ENCODE peak calls at places on chromosomes 4 and X, in seven cellular contexts. One of them, this sample, is unnamed. For H4K20me1, the result is how much of the 10 kb centered on the place peaks cover.

GRCh38 chrX:78092296-78092695 is 11.8 kb upstream of the PGK1 start:
- DNase-seq in fibroblast of lung: peak
- DNase-seq in GM23338: peak
- DNase-seq in H1: no peak
- DNase-seq in PC-3: peak
- DNase-seq in IMR-90: peak
- DNase-seq in SK-N-SH: no peak
- DNase-seq in this sample: no peak

GRCh38 chr4:116849620-116850019 is 235.8 kb downstream of the TRAM1L1 start:
- DNase-seq in fibroblast of lung: no peak
- DNase-seq in GM23338: peak
- DNase-seq in H1: no peak
- DNase-seq in PC-3: no peak
- DNase-seq in IMR-90: no peak
- DNase-seq in SK-N-SH: no peak
- DNase-seq in this sample: no peak

GRCh38 chr4:104294811-104295210 is 199.9 kb downstream of the CXXC4 start:
- DNase-seq in fibroblast of lung: no peak
- DNase-seq in GM23338: no peak
- DNase-seq in H1: no peak
- DNase-seq in PC-3: no peak
- DNase-seq in IMR-90: no peak
- DNase-seq in SK-N-SH: no peak
- DNase-seq in this sample: no peak

GRCh38 chr4:20445933-20446723 is 194.4 kb downstream of the SLIT2 start:
- DNase-seq in fibroblast of lung: no peak
- DNase-seq in GM23338: no peak
- DNase-seq in H1: no peak
- DNase-seq in PC-3: no peak
- DNase-seq in IMR-90: peak
- DNase-seq in SK-N-SH: no peak
- DNase-seq in this sample: no peak

GRCh38 chr4:87853108-87853507 is 20.3 kb downstream of the MEPE start:
- DNase-seq in fibroblast of lung: peak
- DNase-seq in GM23338: peak
- DNase-seq in H1: no peak
- DNase-seq in PC-3: peak
- DNase-seq in IMR-90: peak
- DNase-seq in SK-N-SH: peak
- DNase-seq in this sample: peak

GRCh38 chr4:76699911-76700310 is 198.0 kb downstream of the SOWAHB start:
- DNase-seq in fibroblast of lung: peak
- DNase-seq in GM23338: no peak
- DNase-seq in H1: no peak
- DNase-seq in PC-3: no peak
- DNase-seq in IMR-90: no peak
- DNase-seq in SK-N-SH: no peak
- DNase-seq in this sample: no peak

GRCh38 chr4:124432500-124432899 is 280.0 kb downstream of the ANKRD50 start:
- DNase-seq in fibroblast of lung: peak
- DNase-seq in GM23338: no peak
- DNase-seq in H1: no peak
- DNase-seq in PC-3: peak
- DNase-seq in IMR-90: peak
- DNase-seq in SK-N-SH: no peak
- DNase-seq in this sample: peak

GRCh38 chr4:86775061-86775460 is 74.1 kb downstream of the SLC10A6 start:
- DNase-seq in fibroblast of lung: no peak
- DNase-seq in GM23338: no peak
- DNase-seq in H1: no peak
- DNase-seq in PC-3: no peak
- DNase-seq in IMR-90: no peak
- DNase-seq in SK-N-SH: no peak
- DNase-seq in this sample: no peak

GRCh38 chrX:82458207-82458754 is 1049.8 kb upstream of the POU3F4 start:
- DNase-seq in fibroblast of lung: no peak
- DNase-seq in GM23338: no peak
- DNase-seq in H1: no peak
- DNase-seq in PC-3: no peak
- DNase-seq in IMR-90: no peak
- DNase-seq in SK-N-SH: no peak
- DNase-seq in this sample: no peak

GRCh38 chr4:153114771-153115321 is 89.4 kb upstream of the TRIM2 start:
- DNase-seq in fibroblast of lung: peak
- DNase-seq in GM23338: no peak
- DNase-seq in H1: no peak
- DNase-seq in PC-3: peak
- DNase-seq in IMR-90: peak
- DNase-seq in SK-N-SH: no peak
- DNase-seq in this sample: peak

GRCh38 chr4:16750216-16750615 is 148.2 kb downstream of the LDB2 start:
- DNase-seq in fibroblast of lung: no peak
- DNase-seq in GM23338: no peak
- DNase-seq in H1: no peak
- DNase-seq in PC-3: no peak
- DNase-seq in IMR-90: no peak
- DNase-seq in SK-N-SH: no peak
- DNase-seq in this sample: no peak

GRCh38 chr4:63361628-63362027 is 1047.6 kb downstream of the TECRL start:
- DNase-seq in fibroblast of lung: no peak
- DNase-seq in GM23338: no peak
- DNase-seq in H1: no peak
- DNase-seq in PC-3: peak
- DNase-seq in IMR-90: no peak
- DNase-seq in SK-N-SH: no peak
- DNase-seq in this sample: no peak

GRCh38 chr4:118962540-118962939 is 73.9 kb downstream of the SYNPO2 start:
- DNase-seq in fibroblast of lung: no peak
- DNase-seq in GM23338: no peak
- DNase-seq in H1: no peak
- DNase-seq in PC-3: no peak
- DNase-seq in IMR-90: no peak
- DNase-seq in SK-N-SH: no peak
- DNase-seq in this sample: no peak

GRCh38 chrX:47316276-47317025 is 53.9 kb upstream of the ZNF157 start:
- DNase-seq in fibroblast of lung: peak
- DNase-seq in GM23338: peak
- DNase-seq in H1: peak
- DNase-seq in PC-3: no peak
- DNase-seq in IMR-90: no peak
- DNase-seq in SK-N-SH: peak
- DNase-seq in this sample: peak

GRCh38 chr4:165631912-165632311 is 241.1 kb upstream of the TLL1 start:
- DNase-seq in fibroblast of lung: peak
- DNase-seq in GM23338: no peak
- DNase-seq in H1: no peak
- DNase-seq in PC-3: no peak
- DNase-seq in IMR-90: no peak
- DNase-seq in SK-N-SH: no peak
- DNase-seq in this sample: no peak

GRCh38 chr4:4216668-4217067 is 10.1 kb downstream of the OTOP1 start:
- DNase-seq in fibroblast of lung: peak
- DNase-seq in GM23338: peak
- DNase-seq in H1: no peak
- DNase-seq in PC-3: peak
- DNase-seq in IMR-90: peak
- DNase-seq in SK-N-SH: no peak
- DNase-seq in this sample: no peak

GRCh38 chr4:173752610-173753009 is 222.6 kb upstream of the HAND2 start:
- DNase-seq in fibroblast of lung: no peak
- DNase-seq in GM23338: peak
- DNase-seq in H1: peak
- DNase-seq in PC-3: peak
- DNase-seq in IMR-90: peak
- DNase-seq in SK-N-SH: no peak
- DNase-seq in this sample: no peak

GRCh38 chr4:40190880-40191815 is 5.7 kb upstream of the RHOH start:
- DNase-seq in fibroblast of lung: no peak
- DNase-seq in GM23338: no peak
- DNase-seq in H1: no peak
- DNase-seq in PC-3: peak
- DNase-seq in IMR-90: no peak
- DNase-seq in SK-N-SH: no peak
- DNase-seq in this sample: no peak

GRCh38 chrX:71577682-71578081 is 555 bp upstream of the GCNA start:
- DNase-seq in fibroblast of lung: no peak
- DNase-seq in GM23338: no peak
- DNase-seq in H1: no peak
- DNase-seq in PC-3: no peak
- DNase-seq in IMR-90: no peak
- DNase-seq in SK-N-SH: peak
- DNase-seq in this sample: no peak

GRCh38 chrX:137852502-137852901 is 286.6 kb downstream of the ZIC3 start:
- DNase-seq in fibroblast of lung: no peak
- DNase-seq in GM23338: peak
- DNase-seq in H1: no peak
- DNase-seq in PC-3: no peak
- DNase-seq in IMR-90: no peak
- DNase-seq in SK-N-SH: no peak
- DNase-seq in this sample: no peak

GRCh38 chr4:27917381-27917780 is 1056.7 kb downstream of the STIM2 start:
- DNase-seq in fibroblast of lung: no peak
- DNase-seq in GM23338: no peak
- DNase-seq in H1: no peak
- DNase-seq in PC-3: no peak
- DNase-seq in IMR-90: no peak
- DNase-seq in SK-N-SH: no peak
- DNase-seq in this sample: no peak

GRCh38 chrX:9913041-9913440 is 54.1 kb upstream of the CLDN34 start:
- DNase-seq in fibroblast of lung: peak
- DNase-seq in GM23338: no peak
- DNase-seq in H1: no peak
- DNase-seq in PC-3: peak
- DNase-seq in IMR-90: peak
- DNase-seq in SK-N-SH: no peak
- DNase-seq in this sample: no peak

GRCh38 chrX:121128946-121129345 is 81.5 kb downstream of the GLUD2 start:
- DNase-seq in fibroblast of lung: no peak
- DNase-seq in GM23338: no peak
- DNase-seq in H1: no peak
- DNase-seq in PC-3: no peak
- DNase-seq in IMR-90: no peak
- DNase-seq in SK-N-SH: no peak
- DNase-seq in this sample: no peak

GRCh38 chr4:20359692-20360091 is 108.0 kb downstream of the SLIT2 start:
- DNase-seq in fibroblast of lung: no peak
- DNase-seq in GM23338: no peak
- DNase-seq in H1: no peak
- DNase-seq in PC-3: no peak
- DNase-seq in IMR-90: no peak
- DNase-seq in SK-N-SH: no peak
- DNase-seq in this sample: no peak

GRCh38 chr4:101693842-101694398 is 96.6 kb upstream of the BANK1 start:
- DNase-seq in fibroblast of lung: no peak
- DNase-seq in GM23338: no peak
- DNase-seq in H1: no peak
- DNase-seq in PC-3: peak
- DNase-seq in IMR-90: no peak
- DNase-seq in SK-N-SH: peak
- DNase-seq in this sample: no peak

DNA sequence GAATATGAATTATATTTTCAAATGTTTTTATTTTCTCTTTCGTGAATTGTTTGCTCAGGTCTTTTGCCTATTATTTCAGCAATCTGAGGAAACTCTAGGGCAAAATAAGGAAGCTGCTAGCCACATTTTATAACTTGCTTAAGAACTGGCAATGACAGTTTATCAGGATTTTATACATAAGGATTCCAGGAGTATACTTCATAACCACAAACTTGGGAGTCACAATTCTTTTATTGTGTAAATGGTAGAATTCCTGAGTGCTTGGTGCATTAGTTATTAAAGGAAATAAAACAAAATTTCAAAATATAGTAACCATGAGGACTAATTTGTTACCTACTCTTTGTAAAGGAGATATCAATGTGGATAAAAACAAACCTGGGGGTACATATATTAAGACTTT is 54.4 kb downstream of the PALLD start:
- DNase-seq in fibroblast of lung: peak
- DNase-seq in GM23338: no peak
- DNase-seq in H1: no peak
- DNase-seq in PC-3: peak
- DNase-seq in IMR-90: peak
- DNase-seq in SK-N-SH: no peak
- DNase-seq in this sample: peak
- H3K4me2 ChIP-seq in fibroblast of lung: peak
- H3K4me2 ChIP-seq in GM23338: no peak
- H3K4me2 ChIP-seq in H1: no peak
- H3K4me2 ChIP-seq in PC-3: peak
- H3K4me2 ChIP-seq in IMR-90: no peak
- H3K4me2 ChIP-seq in SK-N-SH: peak
- H3K4me2 ChIP-seq in this sample: peak

DNA sequence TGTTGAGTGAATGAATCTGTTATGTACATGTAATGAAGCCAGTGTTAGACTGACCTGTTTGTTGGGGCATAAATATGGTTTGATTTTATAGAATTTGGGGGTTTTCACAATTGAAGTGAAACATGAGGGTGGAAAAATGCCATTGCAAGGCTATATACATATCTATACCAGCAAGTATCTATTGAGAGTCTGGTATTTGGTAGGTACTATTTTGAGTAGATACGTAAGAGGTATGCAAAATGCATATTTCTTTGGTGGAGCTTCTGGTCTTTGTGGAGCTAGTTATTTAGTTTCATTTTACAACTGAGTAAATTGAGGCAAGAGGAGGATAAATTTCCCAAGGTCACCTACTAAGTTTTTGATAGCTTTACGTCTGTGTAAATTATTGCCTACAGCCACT is 7.3 kb upstream of the RUFY3 start:
- DNase-seq in fibroblast of lung: no peak
- DNase-seq in GM23338: no peak
- DNase-seq in H1: no peak
- DNase-seq in PC-3: no peak
- DNase-seq in IMR-90: no peak
- DNase-seq in SK-N-SH: no peak
- DNase-seq in this sample: no peak
- H3K4me3 ChIP-seq in fibroblast of lung: no peak
- H3K4me3 ChIP-seq in GM23338: no peak
- H3K4me3 ChIP-seq in H1: no peak
- H3K4me3 ChIP-seq in PC-3: no peak
- H3K4me3 ChIP-seq in IMR-90: no peak
- H3K4me3 ChIP-seq in SK-N-SH: no peak
- H3K4me3 ChIP-seq in this sample: no peak

GRCh38 chr4:1236103-1236641 is 12.8 kb downstream of the CTBP1 start:
- DNase-seq in fibroblast of lung: no peak
- DNase-seq in GM23338: peak
- DNase-seq in H1: no peak
- DNase-seq in PC-3: no peak
- DNase-seq in IMR-90: no peak
- DNase-seq in SK-N-SH: no peak
- DNase-seq in this sample: peak
- H4K20me1 ChIP-seq in fibroblast of lung: under half
- H4K20me1 ChIP-seq in GM23338: under half
- H4K20me1 ChIP-seq in H1: under half
- H4K20me1 ChIP-seq in PC-3: under half
- H4K20me1 ChIP-seq in IMR-90: half or more
- H4K20me1 ChIP-seq in SK-N-SH: under half
- H4K20me1 ChIP-seq in this sample: under half

DNA sequence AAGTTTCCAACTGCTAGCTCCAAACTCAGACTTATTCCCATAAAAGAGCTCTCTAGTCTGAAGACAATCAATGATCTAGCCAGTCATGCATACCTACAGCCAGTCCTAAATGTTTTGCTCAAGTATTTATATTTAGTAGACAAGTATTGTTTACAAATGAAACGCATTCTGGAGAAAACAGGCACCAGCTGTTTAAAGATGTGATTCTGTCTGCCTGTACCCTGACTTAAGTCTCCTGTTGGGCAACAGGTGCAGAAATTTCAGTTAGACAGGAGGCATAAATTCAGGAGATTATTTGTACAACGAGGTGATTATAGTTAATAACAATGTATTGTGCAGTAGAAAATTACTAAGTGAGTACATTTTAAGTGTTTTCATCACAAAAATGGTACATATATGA is 28.9 kb downstream of the LNX1 start:
- DNase-seq in fibroblast of lung: no peak
- DNase-seq in GM23338: no peak
- DNase-seq in H1: no peak
- DNase-seq in PC-3: no peak
- DNase-seq in IMR-90: no peak
- DNase-seq in SK-N-SH: no peak
- DNase-seq in this sample: no peak
- H3K4me2 ChIP-seq in fibroblast of lung: no peak
- H3K4me2 ChIP-seq in GM23338: no peak
- H3K4me2 ChIP-seq in H1: no peak
- H3K4me2 ChIP-seq in PC-3: no peak
- H3K4me2 ChIP-seq in IMR-90: no peak
- H3K4me2 ChIP-seq in SK-N-SH: no peak
- H3K4me2 ChIP-seq in this sample: no peak

This sample was measured in osteoblast.